ENCODE peak calls at places on chromosome 17, in four cellular contexts. G, N, X and J are unnamed samples.
A peak's percentile ranks its signal among the peaks of the same experiment; 100 is the strongest.

GRCh38 chr17:4551796-4552525 is 3.2 kb downstream of the MYBBP1A start:
- DNase-seq in G (no peak), N (no peak), X (no peak), J (no peak)

GRCh38 chr17:81070541-81071246 is 35.7 kb downstream of the BAIAP2 start:
- DNase-seq in G (no peak), N (no peak), X (no peak), J (no peak)

GRCh38 chr17:49360796-49361128 is 1.3 kb downstream of the ZNF652 start:
- DNase-seq in G (peak; percentile 21), N (no peak), X (no peak), J (no peak)

GRCh38 chr17:64777413-64778101 is 115.5 kb upstream of the SMURF2 start:
- DNase-seq in G (no peak), N (no peak), X (no peak), J (no peak)

GRCh38 chr17:61818225-61818624 is 45.1 kb downstream of the BRIP1 start:
- DNase-seq in G (no peak), N (no peak), X (no peak), J (no peak)

GRCh38 chr17:4266550-4266949 is 2.8 kb upstream of the ANKFY1 start:
- DNase-seq in G (no peak), N (no peak), X (no peak), J (no peak)

GRCh38 chr17:43986225-43986981 is 18.0 kb upstream of the NAGS start:
- DNase-seq in G (no peak), N (no peak), X (no peak), J (no peak)

GRCh38 chr17:32445976-32446375 is 1.7 kb downstream of the PSMD11 start:
- DNase-seq in G (peak; percentile 57), N (no peak), X (no peak), J (no peak)

GRCh38 chr17:62562656-62563055 is 64.8 kb upstream of the MRC2 start:
- DNase-seq in G (peak; percentile 68), N (no peak), X (no peak), J (no peak)

GRCh38 chr17:29576214-29577008 is 7.9 kb downstream of the TP53I13 start:
- DNase-seq in G (no peak), N (no peak), X (no peak), J (no peak)

GRCh38 chr17:31548709-31549108 is 157.2 kb downstream of the RAB11FIP4 start:
- DNase-seq in G (no peak), N (no peak), X (no peak), J (no peak)

GRCh38 chr17:44241104-44241503 is 21.6 kb upstream of the UBTF start:
- DNase-seq in G (no peak), N (no peak), X (no peak), J (no peak)

GRCh38 chr17:79951361-79952264 is 84.1 kb downstream of the TBC1D16 start:
- DNase-seq in G (peak; percentile 89), N (peak; percentile 54), X (no peak), J (peak; percentile 45)

GRCh38 chr17:80546267-80546666 is 1.6 kb downstream of the RPTOR start:
- DNase-seq in G (no peak), N (no peak), X (no peak), J (no peak)

GRCh38 chr17:32876414-32877163 is at the start of gene MYO1D:
- DNase-seq in G (no peak), N (peak; percentile 83), X (no peak), J (peak; percentile 77)

GRCh38 chr17:47741793-47742145 is 8.7 kb downstream of the TBX21 start:
- DNase-seq in G (peak; percentile 16), N (peak; percentile 5), X (no peak), J (no peak)

GRCh38 chr17:45146166-45146565 is 2.1 kb upstream of the HEXIM1 start:
- DNase-seq in G (no peak), N (no peak), X (no peak), J (no peak)

GRCh38 chr17:13601317-13601775 is 383 bp downstream of the HS3ST3A1 start:
- DNase-seq in G (no peak), N (no peak), X (no peak), J (no peak)

GRCh38 chr17:45021607-45022287 is 29.7 kb downstream of the DCAKD start:
- DNase-seq in G (peak; percentile 47), N (peak; percentile 80), X (no peak), J (peak; percentile 55)

GRCh38 chr17:30378191-30378796 is 433 bp upstream of the CPD start:
- DNase-seq in G (peak; percentile 11), N (no peak), X (no peak), J (peak; percentile 45)

GRCh38 chr17:47204722-47205418 is 4.3 kb upstream of the MYL4 start:
- DNase-seq in G (peak; percentile 47), N (no peak), X (no peak), J (peak; percentile 10)

GRCh38 chr17:47618416-47618815 is 31.3 kb upstream of the KPNB1 start:
- DNase-seq in G (peak; percentile 20), N (no peak), X (no peak), J (peak; percentile 66)

GRCh38 chr17:17812211-17813054 is 24.4 kb downstream of the SREBF1 start:
- DNase-seq in G (peak; percentile 41), N (peak; percentile 94), X (no peak), J (peak; percentile 83)

GRCh38 chr17:4515501-4515900 is 16.8 kb downstream of the SPNS2 start:
- DNase-seq in G (no peak), N (no peak), X (no peak), J (no peak)

GRCh38 chr17:55510986-55511721 is at the start of gene SMIM36:
- DNase-seq in G (no peak), N (no peak), X (no peak), J (no peak)

GRCh38 chr17:55433029-55433628 is 11.5 kb upstream of the MMD start:
- DNase-seq in G (peak; percentile 60), N (no peak), X (no peak), J (peak; percentile 76)

GRCh38 chr17:64500487-64500859 is 3.6 kb upstream of the POLG2 start:
- DNase-seq in G (no peak), N (no peak), X (no peak), J (no peak)

GRCh38 chr17:4966844-4967538 is 626 bp downstream of the SPAG7 start:
- DNase-seq in G (peak; percentile 100), N (peak; percentile 100), X (peak; percentile 99), J (peak; percentile 100)

GRCh38 chr17:55348749-55349354 is 72.8 kb downstream of the MMD start:
- DNase-seq in G (peak; percentile 43), N (peak; percentile 58), X (no peak), J (peak; percentile 50)

GRCh38 chr17:75270966-75271232 is at the start of gene MIF4GD:
- DNase-seq in G (peak; percentile 54), N (no peak), X (no peak), J (no peak)

GRCh38 chr17:48596000-48596734 is 2.6 kb upstream of the HOXB5 start:
- DNase-seq in G (peak; percentile 53), N (no peak), X (no peak), J (no peak)

GRCh38 chr17:6641374-6641818 is 536 bp downstream of the TXNDC17 start:
- DNase-seq in G (no peak), N (no peak), X (peak; percentile 9), J (no peak)

GRCh38 chr17:6642592-6642991 is 1.7 kb downstream of the TXNDC17 start:
- DNase-seq in G (peak; percentile 14), N (no peak), X (no peak), J (no peak)

GRCh38 chr17:6639651-6640535 is 618 bp downstream of the KIAA0753 start:
- DNase-seq in G (peak; percentile 38), N (peak; percentile 52), X (no peak), J (peak; percentile 68)

GRCh38 chr17:6640536-6641373 is at the start of the genes KIAA0753 and TXNDC17:
- DNase-seq in G (peak; percentile 90), N (peak; percentile 97), X (peak; percentile 70), J (peak; percentile 94)

GRCh38 chr17:6643460-6644125 is 2.7 kb downstream of the TXNDC17 start:
- DNase-seq in G (peak; percentile 66), N (no peak), X (no peak), J (no peak)
- H3K56ac ChIP-seq in G (no peak overlapping the region), N (no peak overlapping the region), X (no peak overlapping the region), J (no peak overlapping the region)

GRCh38 chr17:76542984-76543383 is 3.1 kb downstream of the PRCD start:
- DNase-seq in G (no peak), N (no peak), X (no peak), J (no peak)

GRCh38 chr17:76544123-76544915 is 4.5 kb downstream of the PRCD start:
- DNase-seq in G (no peak), N (peak; percentile 42), X (no peak), J (peak; percentile 88)

GRCh38 chr17:76542566-76542971 is 2.7 kb downstream of the PRCD start:
- DNase-seq in G (no peak), N (no peak), X (no peak), J (no peak)

GRCh38 chr17:76544916-76545365 is 5.1 kb downstream of the PRCD start:
- DNase-seq in G (no peak), N (no peak), X (no peak), J (no peak)

GRCh38 chr17:76543482-76544122 is 3.8 kb downstream of the PRCD start:
- DNase-seq in G (no peak), N (peak; percentile 32), X (no peak), J (peak; percentile 62)
- H2BK15ac ChIP-seq in G (no peak overlapping the region), N (no peak overlapping the region), X (no peak overlapping the region), J (no peak overlapping the region)

GRCh38 chr17:38702166-38702899 is 2.7 kb upstream of the MLLT6 start:
- DNase-seq in G (peak; percentile 81), N (peak; percentile 88), X (no peak), J (peak; percentile 87)
- H3K56ac ChIP-seq in G (peak overlapping the region; percentile 57), N (no peak overlapping the region), X (no peak overlapping the region), J (peak overlapping the region; percentile 92)

GRCh38 chr17:82677353-82677925 is 21.1 kb downstream of the RAB40B start:
- DNase-seq in G (no peak), N (no peak), X (no peak), J (no peak)
- H2BK15ac ChIP-seq in G (no peak overlapping the region), N (no peak overlapping the region), X (no peak overlapping the region), J (no peak overlapping the region)

DNA sequence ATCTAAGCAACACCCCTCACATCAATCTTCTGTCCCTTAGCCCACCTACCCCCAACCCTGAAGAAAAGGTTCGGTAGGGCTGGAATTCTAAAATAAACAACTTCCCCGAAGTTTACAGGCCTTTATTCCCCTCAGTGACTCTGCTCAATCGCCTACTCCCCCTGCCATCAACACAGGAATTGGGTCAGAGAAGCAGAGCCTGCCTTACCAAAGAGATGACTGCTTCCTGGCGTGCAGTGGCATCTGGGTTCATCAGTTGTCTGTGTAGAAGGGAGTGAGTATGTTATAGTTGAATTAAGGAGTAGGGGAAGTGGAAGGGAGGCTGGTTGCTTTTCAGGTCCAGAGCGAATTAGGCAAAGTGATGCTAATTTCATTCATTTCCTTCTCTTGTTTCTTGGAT is 12.7 kb downstream of the HEATR9 start:
- DNase-seq in G (no peak), N (no peak), X (no peak), J (no peak)
- H3K56ac ChIP-seq in G (no peak overlapping the region), N (no peak overlapping the region), X (no peak overlapping the region), J (no peak overlapping the region)

DNA sequence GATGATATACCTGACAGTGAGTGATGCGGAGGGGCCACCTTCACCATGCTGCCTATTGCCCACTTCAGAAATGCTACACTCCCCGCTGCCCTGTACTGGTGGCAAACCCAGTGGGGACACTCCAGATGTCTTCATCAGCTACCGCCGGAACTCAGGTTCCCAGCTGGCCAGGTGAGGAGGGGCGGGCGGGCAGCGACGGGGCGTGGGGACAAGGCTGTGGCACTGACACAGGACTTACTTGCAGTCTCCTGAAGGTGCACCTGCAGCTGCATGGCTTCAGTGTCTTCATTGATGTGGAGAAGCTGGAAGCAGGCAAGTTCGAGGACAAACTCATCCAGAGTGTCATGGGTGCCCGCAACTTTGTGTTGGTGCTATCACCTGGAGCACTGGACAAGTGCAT is 16.6 kb downstream of the SARM1 start:
- DNase-seq in G (no peak), N (no peak), X (no peak), J (no peak)
- H2BK15ac ChIP-seq in G (no peak overlapping the region), N (no peak overlapping the region), X (no peak overlapping the region), J (no peak overlapping the region)

GRCh38 chr17:72931163-72931562 is 161.3 kb downstream of the SLC39A11 start:
- DNase-seq in G (no peak), N (peak; percentile 65), X (no peak), J (no peak)
- H3K56ac ChIP-seq in G (no peak overlapping the region), N (no peak overlapping the region), X (no peak overlapping the region), J (no peak overlapping the region)